ENCODE peak calls at places on chromosomes 6 and 20, in nine cellular contexts. U is fibroblast of the conjunctiva; D is heart left ventricle; P is HFF-Myc; G is T-helper 22 cell; H is naive thymus-derived CD8-positive, alpha-beta T cell; L is memory B cell; Z is GM12865; Y is cardiac septum. I is an unnamed sample.

GRCh38 chr6:156840606-156841005 is 63.4 kb downstream of the ARID1B start:
- DNase-seq in U (no peak), D (no peak), P (no peak), G (no peak), H (no peak), L (no peak), Z (no peak), Y (no peak), I (no peak)

GRCh38 chr20:3251806-3252205 is 12.8 kb upstream of the SLC4A11 start:
- DNase-seq in U (no peak), D (no peak), P (no peak), G (no peak), H (no peak), L (no peak), Z (no peak), Y (no peak), I (no peak)

GRCh38 chr6:454148-454991 is 62.8 kb downstream of the IRF4 start:
- DNase-seq in U (no peak), D (no peak), P (no peak), G (no peak), H (no peak), L (no peak), Z (no peak), Y (no peak), I (no peak)

GRCh38 chr6:26233608-26234420 is 131.2 kb upstream of the BTN3A2 start:
- DNase-seq in U (peak), D (peak), P (no peak), G (peak), H (peak), L (peak), Z (peak), Y (peak), I (no peak)

GRCh38 chr6:125346143-125346925 is 44.6 kb upstream of the HDDC2 start:
- DNase-seq in U (no peak), D (peak), P (no peak), G (no peak), H (no peak), L (no peak), Z (peak), Y (no peak), I (no peak)

GRCh38 chr6:128513878-128514277 is 6.5 kb downstream of the PTPRK start:
- DNase-seq in U (no peak), D (no peak), P (no peak), G (no peak), H (no peak), L (no peak), Z (no peak), Y (no peak), I (no peak)

GRCh38 chr6:43083041-43083669 is 7.0 kb downstream of the PTK7 start:
- DNase-seq in U (no peak), D (no peak), P (no peak), G (no peak), H (no peak), L (no peak), Z (no peak), Y (no peak), I (no peak)

GRCh38 chr6:169791721-169792131 is 40.3 kb downstream of the ERMARD start:
- DNase-seq in U (no peak), D (no peak), P (no peak), G (no peak), H (no peak), L (no peak), Z (no peak), Y (peak), I (no peak)

GRCh38 chr20:3174442-3175263 is 1.3 kb upstream of the LZTS3 start:
- DNase-seq in U (no peak), D (no peak), P (no peak), G (no peak), H (no peak), L (no peak), Z (no peak), Y (no peak), I (no peak)

GRCh38 chr6:3442444-3443220 is 14.2 kb downstream of the SLC22A23 start:
- DNase-seq in U (no peak), D (no peak), P (no peak), G (no peak), H (no peak), L (no peak), Z (no peak), Y (no peak), I (no peak)

GRCh38 chr6:110714143-110714542 is 101.1 kb downstream of the CDK19 start:
- DNase-seq in U (no peak), D (no peak), P (no peak), G (no peak), H (no peak), L (no peak), Z (no peak), Y (no peak), I (no peak)

GRCh38 chr6:44531447-44532015 is 144.0 kb downstream of the CDC5L start:
- DNase-seq in U (no peak), D (no peak), P (no peak), G (no peak), H (no peak), L (no peak), Z (no peak), Y (no peak), I (no peak)